ENCODE peak calls at places on chromosomes 4 and X, in six cellular contexts. One of them, this sample, is unnamed.

GRCh38 chr4:6258026-6258360 is 11.7 kb upstream of the WFS1 start:
- DNase-seq in uterus: no peak
- DNase-seq in neural crest cell: no peak
- DNase-seq in MCF 10A: no peak
- DNase-seq in hepatocyte: no peak
- DNase-seq in RWPE1: no peak
- DNase-seq in this sample: no peak

GRCh38 chr4:139256349-139256748 is 23.7 kb downstream of the MGARP start:
- DNase-seq in uterus: no peak
- DNase-seq in neural crest cell: no peak
- DNase-seq in MCF 10A: no peak
- DNase-seq in hepatocyte: no peak
- DNase-seq in RWPE1: no peak
- DNase-seq in this sample: no peak

GRCh38 chrX:109940411-109940810 is 62.5 kb upstream of the TMEM164 start:
- DNase-seq in uterus: no peak
- DNase-seq in neural crest cell: no peak
- DNase-seq in MCF 10A: no peak
- DNase-seq in hepatocyte: no peak
- DNase-seq in RWPE1: no peak
- DNase-seq in this sample: no peak

GRCh38 chrX:107123750-107124149 is 5.1 kb upstream of the RBM41 start:
- DNase-seq in uterus: no peak
- DNase-seq in neural crest cell: no peak
- DNase-seq in MCF 10A: peak; percentile 27
- DNase-seq in hepatocyte: no peak
- DNase-seq in RWPE1: no peak
- DNase-seq in this sample: no peak

GRCh38 chrX:34638116-34638515 is 19.0 kb downstream of the TMEM47 start:
- DNase-seq in uterus: no peak
- DNase-seq in neural crest cell: peak; percentile 26
- DNase-seq in MCF 10A: peak; percentile 57
- DNase-seq in hepatocyte: peak; percentile 80
- DNase-seq in RWPE1: no peak
- DNase-seq in this sample: no peak

GRCh38 chr4:105551968-105552746 is at the start of gene ARHGEF38:
- DNase-seq in uterus: no peak
- DNase-seq in neural crest cell: no peak
- DNase-seq in MCF 10A: peak; percentile 18
- DNase-seq in hepatocyte: peak; percentile 81
- DNase-seq in RWPE1: peak; percentile 27
- DNase-seq in this sample: no peak

GRCh38 chr4:47646372-47646771 is 161.3 kb downstream of the ATP10D start:
- DNase-seq in uterus: no peak
- DNase-seq in neural crest cell: no peak
- DNase-seq in MCF 10A: no peak
- DNase-seq in hepatocyte: no peak
- DNase-seq in RWPE1: no peak
- DNase-seq in this sample: no peak

GRCh38 chr4:105990933-105991332 is 95.7 kb downstream of the NPNT start:
- DNase-seq in uterus: peak; percentile 47
- DNase-seq in neural crest cell: no peak
- DNase-seq in MCF 10A: peak; percentile 96
- DNase-seq in hepatocyte: peak; percentile 59
- DNase-seq in RWPE1: peak; percentile 87
- DNase-seq in this sample: no peak

GRCh38 chrX:40153335-40154221 is 55.8 kb upstream of the BCOR start:
- DNase-seq in uterus: peak; percentile 58
- DNase-seq in neural crest cell: peak; percentile 46
- DNase-seq in MCF 10A: peak; percentile 49
- DNase-seq in hepatocyte: peak; percentile 76
- DNase-seq in RWPE1: no peak
- DNase-seq in this sample: peak; percentile 73

GRCh38 chrX:102958794-102959193 is 21.7 kb downstream of the RAB40AL start:
- DNase-seq in uterus: no peak
- DNase-seq in neural crest cell: no peak
- DNase-seq in MCF 10A: no peak
- DNase-seq in hepatocyte: no peak
- DNase-seq in RWPE1: no peak
- DNase-seq in this sample: no peak

GRCh38 chr4:73683033-73683432 is 57.3 kb upstream of the CXCL8 start:
- DNase-seq in uterus: no peak
- DNase-seq in neural crest cell: no peak
- DNase-seq in MCF 10A: no peak
- DNase-seq in hepatocyte: no peak
- DNase-seq in RWPE1: no peak
- DNase-seq in this sample: no peak

GRCh38 chr4:153773236-153773690 is 13.4 kb upstream of the RNF175 start:
- DNase-seq in uterus: no peak
- DNase-seq in neural crest cell: no peak
- DNase-seq in MCF 10A: peak; percentile 26
- DNase-seq in hepatocyte: no peak
- DNase-seq in RWPE1: no peak
- DNase-seq in this sample: no peak

GRCh38 chrX:106894978-106895452 is 8.1 kb downstream of the RIPPLY1 start:
- DNase-seq in uterus: peak; percentile 33
- DNase-seq in neural crest cell: no peak
- DNase-seq in MCF 10A: peak; percentile 87
- DNase-seq in hepatocyte: peak; percentile 47
- DNase-seq in RWPE1: peak; percentile 42
- DNase-seq in this sample: no peak

GRCh38 chrX:114924846-114925245 is 92.6 kb downstream of the IL13RA2 start:
- DNase-seq in uterus: no peak
- DNase-seq in neural crest cell: no peak
- DNase-seq in MCF 10A: no peak
- DNase-seq in hepatocyte: peak; percentile 44
- DNase-seq in RWPE1: no peak
- DNase-seq in this sample: no peak

GRCh38 chr4:23938796-23939195 is 48.9 kb upstream of the PPARGC1A start:
- DNase-seq in uterus: no peak
- DNase-seq in neural crest cell: no peak
- DNase-seq in MCF 10A: no peak
- DNase-seq in hepatocyte: no peak
- DNase-seq in RWPE1: no peak
- DNase-seq in this sample: no peak

GRCh38 chr4:73704314-73705055 is 35.9 kb upstream of the CXCL8 start:
- DNase-seq in uterus: peak; percentile 60
- DNase-seq in neural crest cell: no peak
- DNase-seq in MCF 10A: peak; percentile 99
- DNase-seq in hepatocyte: peak; percentile 85
- DNase-seq in RWPE1: peak; percentile 78
- DNase-seq in this sample: no peak

GRCh38 chrX:133215747-133216146 is 2.4 kb downstream of the TFDP3 start:
- DNase-seq in uterus: no peak
- DNase-seq in neural crest cell: peak; percentile 20
- DNase-seq in MCF 10A: peak; percentile 54
- DNase-seq in hepatocyte: peak; percentile 48
- DNase-seq in RWPE1: peak; percentile 3
- DNase-seq in this sample: no peak

GRCh38 chr4:179626687-179627086 is 2184.4 kb upstream of the AGA start:
- DNase-seq in uterus: no peak
- DNase-seq in neural crest cell: no peak
- DNase-seq in MCF 10A: no peak
- DNase-seq in hepatocyte: no peak
- DNase-seq in RWPE1: no peak
- DNase-seq in this sample: no peak

GRCh38 chr4:89009107-89009506 is 47.9 kb downstream of the FAM13A start:
- DNase-seq in uterus: no peak
- DNase-seq in neural crest cell: no peak
- DNase-seq in MCF 10A: no peak
- DNase-seq in hepatocyte: no peak
- DNase-seq in RWPE1: no peak
- DNase-seq in this sample: no peak

GRCh38 chr4:83629945-83630684 is 94.2 kb downstream of the GPAT3 start:
- DNase-seq in uterus: peak; percentile 49
- DNase-seq in neural crest cell: no peak
- DNase-seq in MCF 10A: peak; percentile 72
- DNase-seq in hepatocyte: peak; percentile 79
- DNase-seq in RWPE1: peak; percentile 33
- DNase-seq in this sample: no peak

GRCh38 chr4:127985989-127986388 is 20.8 kb downstream of the ABHD18 start:
- DNase-seq in uterus: no peak
- DNase-seq in neural crest cell: no peak
- DNase-seq in MCF 10A: peak; percentile 24
- DNase-seq in hepatocyte: no peak
- DNase-seq in RWPE1: no peak
- DNase-seq in this sample: no peak

GRCh38 chr4:112520598-112521122 is 4.7 kb upstream of the NEUROG2 start:
- DNase-seq in uterus: no peak
- DNase-seq in neural crest cell: peak; percentile 8
- DNase-seq in MCF 10A: no peak
- DNase-seq in hepatocyte: no peak
- DNase-seq in RWPE1: no peak
- DNase-seq in this sample: no peak
- TF ChIP-seq CTCF in uterus: no peak
- TF ChIP-seq CTCF in neural crest cell: no peak
- TF ChIP-seq CTCF in MCF 10A: no peak
- TF ChIP-seq CTCF in hepatocyte: no peak
- TF ChIP-seq CTCF in RWPE1: no peak
- TF ChIP-seq CTCF in this sample: no peak

GRCh38 chr4:107866726-107867125 is 42.0 kb downstream of the SGMS2 start:
- DNase-seq in uterus: no peak
- DNase-seq in neural crest cell: no peak
- DNase-seq in MCF 10A: no peak
- DNase-seq in hepatocyte: no peak
- DNase-seq in RWPE1: no peak
- DNase-seq in this sample: no peak

GRCh38 chr4:107858158-107858742 is 33.5 kb downstream of the SGMS2 start:
- DNase-seq in uterus: no peak
- DNase-seq in neural crest cell: no peak
- DNase-seq in MCF 10A: no peak
- DNase-seq in hepatocyte: no peak
- DNase-seq in RWPE1: no peak
- DNase-seq in this sample: no peak

GRCh38 chr4:107862658-107863057 is 37.9 kb downstream of the SGMS2 start:
- DNase-seq in uterus: no peak
- DNase-seq in neural crest cell: no peak
- DNase-seq in MCF 10A: peak; percentile 96
- DNase-seq in hepatocyte: peak; percentile 71
- DNase-seq in RWPE1: peak; percentile 87
- DNase-seq in this sample: no peak

GRCh38 chr4:107863416-107863815 is 38.7 kb downstream of the SGMS2 start:
- DNase-seq in uterus: no peak
- DNase-seq in neural crest cell: no peak
- DNase-seq in MCF 10A: no peak
- DNase-seq in hepatocyte: no peak
- DNase-seq in RWPE1: no peak
- DNase-seq in this sample: no peak

GRCh38 chr4:107863850-107864371 is 39.2 kb downstream of the SGMS2 start:
- DNase-seq in uterus: no peak
- DNase-seq in neural crest cell: no peak
- DNase-seq in MCF 10A: peak; percentile 84
- DNase-seq in hepatocyte: peak; percentile 59
- DNase-seq in RWPE1: peak; percentile 67
- DNase-seq in this sample: no peak
- TF ChIP-seq CTCF in uterus: no peak
- TF ChIP-seq CTCF in neural crest cell: no peak
- TF ChIP-seq CTCF in MCF 10A: no peak
- TF ChIP-seq CTCF in hepatocyte: no peak
- TF ChIP-seq CTCF in RWPE1: no peak
- TF ChIP-seq CTCF in this sample: no peak

GRCh38 chr4:85862896-85863295 is 387.9 kb downstream of the ARHGAP24 start:
- DNase-seq in uterus: no peak
- DNase-seq in neural crest cell: no peak
- DNase-seq in MCF 10A: no peak
- DNase-seq in hepatocyte: no peak
- DNase-seq in RWPE1: no peak
- DNase-seq in this sample: no peak
- TF ChIP-seq CTCF in uterus: no peak
- TF ChIP-seq CTCF in neural crest cell: no peak
- TF ChIP-seq CTCF in MCF 10A: no peak
- TF ChIP-seq CTCF in hepatocyte: no peak
- TF ChIP-seq CTCF in RWPE1: no peak
- TF ChIP-seq CTCF in this sample: no peak

GRCh38 chr4:184474261-184475095 is at the start of gene IRF2:
- DNase-seq in uterus: peak; percentile 97
- DNase-seq in neural crest cell: peak; percentile 83
- DNase-seq in MCF 10A: peak; percentile 98
- DNase-seq in hepatocyte: peak; percentile 98
- DNase-seq in RWPE1: peak; percentile 98
- DNase-seq in this sample: peak; percentile 98
- TF ChIP-seq CTCF in uterus: peak; percentile 45
- TF ChIP-seq CTCF in neural crest cell: peak; percentile 21
- TF ChIP-seq CTCF in MCF 10A: no peak
- TF ChIP-seq CTCF in hepatocyte: no peak
- TF ChIP-seq CTCF in RWPE1: no peak
- TF ChIP-seq CTCF in this sample: no peak

DNA sequence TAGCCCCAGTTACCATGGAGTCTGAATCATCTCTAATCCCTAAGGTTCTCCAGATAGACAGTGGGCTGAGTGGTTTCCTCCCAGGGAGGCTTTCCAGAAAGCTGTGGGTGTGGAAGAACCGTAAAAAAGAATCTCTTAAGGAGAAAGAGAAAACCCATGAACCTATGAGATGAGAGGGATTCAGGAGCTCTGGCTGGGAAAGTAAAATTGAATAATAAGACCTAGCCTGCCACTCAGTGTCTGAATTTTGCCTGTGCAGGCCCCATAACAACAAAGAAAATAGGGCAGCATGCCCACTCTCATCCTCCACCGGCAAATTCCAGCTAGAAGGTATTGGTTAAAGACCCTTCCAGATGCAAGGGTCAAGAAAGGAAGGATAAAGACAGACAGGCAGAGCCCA is 16.9 kb downstream of the AWAT2 start:
- DNase-seq in uterus: no peak
- DNase-seq in neural crest cell: no peak
- DNase-seq in MCF 10A: no peak
- DNase-seq in hepatocyte: no peak
- DNase-seq in RWPE1: no peak
- DNase-seq in this sample: no peak
- TF ChIP-seq CTCF in uterus: no peak
- TF ChIP-seq CTCF in neural crest cell: no peak
- TF ChIP-seq CTCF in MCF 10A: peak; percentile 8
- TF ChIP-seq CTCF in hepatocyte: no peak
- TF ChIP-seq CTCF in RWPE1: no peak
- TF ChIP-seq CTCF in this sample: no peak

DNA sequence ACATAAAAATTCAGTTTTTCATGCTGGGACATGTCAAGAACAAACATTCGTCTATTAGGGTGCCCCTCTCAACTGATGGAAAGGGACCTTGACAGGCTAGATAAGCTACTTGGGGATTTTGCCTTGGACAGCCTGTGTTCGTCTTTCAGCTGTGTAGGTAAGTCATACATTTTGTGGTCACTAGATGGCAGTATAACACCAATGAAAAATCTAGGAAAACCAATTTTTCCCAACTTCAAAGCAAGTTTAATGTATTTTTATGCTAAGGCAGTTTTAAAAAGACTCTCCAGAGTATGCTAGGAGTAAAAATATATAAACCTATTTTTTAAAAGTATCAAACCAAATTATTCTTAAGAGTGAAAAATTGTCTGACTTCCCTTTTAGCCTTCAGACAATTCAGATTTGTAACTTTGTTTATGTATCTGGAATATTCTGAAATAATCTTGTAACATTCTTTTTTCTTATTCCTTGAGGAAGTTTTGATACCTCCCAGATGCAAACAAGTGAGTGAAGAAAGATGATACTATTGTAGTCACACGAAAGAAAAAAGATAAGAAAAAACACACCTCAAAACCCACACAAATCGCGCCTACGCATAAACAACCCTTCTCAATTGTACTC is 158.3 kb downstream of the CPE start:
- DNase-seq in uterus: no peak
- DNase-seq in neural crest cell: peak; percentile 6
- DNase-seq in MCF 10A: peak; percentile 58
- DNase-seq in hepatocyte: peak; percentile 76
- DNase-seq in RWPE1: peak; percentile 50
- DNase-seq in this sample: peak; percentile 38
- TF ChIP-seq CTCF in uterus: peak; percentile 69
- TF ChIP-seq CTCF in neural crest cell: peak; percentile 85
- TF ChIP-seq CTCF in MCF 10A: peak; percentile 63
- TF ChIP-seq CTCF in hepatocyte: peak; percentile 74
- TF ChIP-seq CTCF in RWPE1: peak; percentile 70
- TF ChIP-seq CTCF in this sample: peak; percentile 60

GRCh38 chr4:98546910-98547544 is 111.4 kb downstream of the TSPAN5 start:
- DNase-seq in uterus: peak; percentile 63
- DNase-seq in neural crest cell: no peak
- DNase-seq in MCF 10A: no peak
- DNase-seq in hepatocyte: no peak
- DNase-seq in RWPE1: no peak
- DNase-seq in this sample: no peak
- TF ChIP-seq CTCF in uterus: no peak
- TF ChIP-seq CTCF in neural crest cell: no peak
- TF ChIP-seq CTCF in MCF 10A: no peak
- TF ChIP-seq CTCF in hepatocyte: no peak
- TF ChIP-seq CTCF in RWPE1: no peak
- TF ChIP-seq CTCF in this sample: no peak

This sample was measured in GM10248.